ENCODE peak calls at places on chromosomes 1 and 21, in nine cellular contexts. V is ovary, S is heart right ventricle, C is neural progenitor cell, G is A549, R is sigmoid colon, Y is psoas muscle, H is mesenchymal stem cell, N is spleen. J is an unnamed sample.

GRCh38 chr1:164772635-164773034 is 213.7 kb downstream of the PBX1 start:
- DNase-seq in Y (peak), R (peak), S (peak), V (peak), C (no peak), G (peak), N (no peak), H (peak), J (peak)

GRCh38 chr1:34825455-34826081 is 32.8 kb downstream of the GJA4 start:
- DNase-seq in N (no peak), G (no peak), R (no peak), V (no peak), Y (no peak), C (no peak), S (peak), H (no peak), J (no peak)

GRCh38 chr1:28359592-28360239 is 9.8 kb upstream of the PHACTR4 start:
- DNase-seq in V (peak), Y (peak), C (peak), H (peak), S (peak), G (peak), R (peak), N (peak), J (no peak)

GRCh38 chr1:150234309-150234646 is 1.6 kb downstream of the ANP32E start:
- DNase-seq in Y (no peak), N (no peak), C (no peak), R (no peak), H (no peak), V (no peak), G (no peak), S (no peak), J (no peak)

GRCh38 chr21:38807481-38807880 is 1.8 kb downstream of the ETS2 start:
- DNase-seq in S (no peak), G (no peak), N (no peak), C (peak), R (no peak), V (no peak), Y (no peak), H (peak), J (no peak)

GRCh38 chr1:85884372-85885035 is 176.3 kb upstream of the ZNHIT6 start:
- DNase-seq in S (no peak), V (no peak), H (peak), C (peak), R (no peak), Y (no peak), N (no peak), G (no peak), J (no peak)

GRCh38 chr1:30049748-30050147 is 673.6 kb downstream of the MATN1 start:
- DNase-seq in G (no peak), S (no peak), V (no peak), H (no peak), C (no peak), Y (no peak), R (no peak), N (peak), J (no peak)

GRCh38 chr1:239814306-239814881 is 277.3 kb upstream of the FMN2 start:
- DNase-seq in R (peak), Y (no peak), H (peak), N (no peak), C (no peak), V (peak), S (no peak), G (peak), J (peak)

GRCh38 chr1:207321790-207322530 is 482 bp downstream of the CD55 start:
- DNase-seq in R (no peak), C (no peak), Y (no peak), S (no peak), G (no peak), V (no peak), N (no peak), H (peak), J (no peak)

GRCh38 chr1:97143236-97143882 is 421.8 kb downstream of the PTBP2 start:
- DNase-seq in Y (no peak), V (no peak), N (no peak), R (no peak), G (no peak), H (no peak), C (no peak), S (no peak), J (peak)

GRCh38 chr1:80153762-80154555 is 1147.4 kb upstream of the ADGRL4 start:
- DNase-seq in R (no peak), S (no peak), V (no peak), H (no peak), G (no peak), Y (no peak), N (peak), C (no peak), J (no peak)

GRCh38 chr21:34764715-34765284 is 96.0 kb downstream of the CLIC6 start:
- DNase-seq in S (no peak), N (no peak), Y (no peak), C (no peak), V (no peak), H (no peak), G (no peak), R (no peak), J (no peak)

GRCh38 chr1:154955718-154956513 is at the start of gene PBXIP1:
- DNase-seq in H (peak), R (peak), C (peak), G (peak), N (peak), Y (peak), V (peak), S (no peak), J (peak)

GRCh38 chr1:208132287-208132882 is 111.8 kb downstream of the PLXNA2 start:
- DNase-seq in S (peak), Y (peak), C (peak), N (peak), R (peak), V (peak), G (peak), H (peak), J (peak)

GRCh38 chr1:34578306-34578705 is 176.5 kb upstream of the GJB5 start:
- DNase-seq in H (no peak), N (no peak), Y (no peak), V (no peak), R (no peak), C (no peak), S (no peak), G (no peak), J (no peak)

GRCh38 chr1:244881552-244882280 is 17.4 kb upstream of the HNRNPU start:
- DNase-seq in N (no peak), G (no peak), R (no peak), S (no peak), H (no peak), Y (no peak), V (no peak), C (peak), J (no peak)

GRCh38 chr1:159992161-159992560 is 38.1 kb upstream of the SLAMF9 start:
- DNase-seq in H (no peak), C (peak), G (no peak), V (no peak), R (no peak), Y (no peak), S (no peak), N (no peak), J (no peak)

GRCh38 chr1:85179517-85179916 is 21.3 kb downstream of the SYDE2 start:
- DNase-seq in C (no peak), R (no peak), N (no peak), H (no peak), S (no peak), V (no peak), Y (no peak), G (no peak), J (no peak)

GRCh38 chr21:14119038-14119437 is 91.7 kb downstream of the LIPI start:
- DNase-seq in Y (no peak), G (no peak), N (no peak), S (no peak), H (no peak), C (peak), V (no peak), R (no peak), J (no peak)

GRCh38 chr21:45466330-45467220 is 61.6 kb downstream of the COL18A1 start:
- DNase-seq in Y (peak), S (no peak), H (no peak), N (peak), V (no peak), C (no peak), G (no peak), R (peak), J (no peak)

GRCh38 chr1:175075572-175076568 is 8.2 kb downstream of the TNN start:
- DNase-seq in N (no peak), H (no peak), C (no peak), Y (no peak), G (no peak), S (no peak), R (no peak), V (no peak), J (no peak)

GRCh38 chr1:164188507-164188906 is 370.5 kb upstream of the PBX1 start:
- DNase-seq in V (peak), C (peak), H (no peak), R (no peak), Y (no peak), S (no peak), G (no peak), N (no peak), J (no peak)

GRCh38 chr1:12556957-12557935 is 60.8 kb downstream of the DHRS3 start:
- DNase-seq in R (no peak), G (no peak), H (no peak), N (no peak), S (no peak), C (no peak), Y (peak), V (no peak), J (no peak)

GRCh38 chr21:26405071-26405470 is 168.0 kb downstream of the CYYR1 start:
- DNase-seq in R (no peak), H (peak), N (no peak), S (no peak), V (no peak), G (no peak), C (no peak), Y (no peak), J (no peak)

GRCh38 chr1:198716051-198716450 is 77.2 kb downstream of the PTPRC start:
- DNase-seq in G (no peak), Y (no peak), R (no peak), C (no peak), S (no peak), H (no peak), V (no peak), N (no peak), J (no peak)

GRCh38 chr1:156356875-156357534 is 12.0 kb upstream of the RHBG start:
- DNase-seq in H (peak), Y (no peak), V (peak), C (peak), N (peak), R (no peak), G (peak), S (peak), J (no peak)

GRCh38 chr1:160371691-160372208 is 4.9 kb downstream of the NHLH1 start:
- DNase-seq in G (no peak), Y (no peak), R (no peak), C (no peak), H (no peak), S (no peak), N (no peak), V (no peak), J (no peak)

GRCh38 chr1:20158358-20159070 is 19.4 kb downstream of the PLA2G2F start:
- DNase-seq in S (no peak), N (no peak), G (no peak), Y (no peak), H (no peak), V (no peak), R (no peak), C (no peak), J (no peak)

GRCh38 chr1:35777109-35777508 is 7.3 kb upstream of the CLSPN start:
- DNase-seq in H (no peak), R (no peak), S (no peak), V (no peak), C (no peak), Y (no peak), N (no peak), G (no peak), J (no peak)

GRCh38 chr21:35053356-35054096 is 4.4 kb upstream of the RUNX1 start:
- DNase-seq in C (peak), G (no peak), S (no peak), H (peak), N (no peak), Y (no peak), V (no peak), R (peak), J (no peak)

GRCh38 chr21:29571949-29572348 is 273.2 kb downstream of the BACH1 start:
- DNase-seq in N (no peak), V (no peak), C (no peak), G (no peak), S (no peak), R (no peak), Y (no peak), H (no peak), J (no peak)

GRCh38 chr21:23900727-23901126 is 1706.6 kb downstream of the MRPL39 start:
- DNase-seq in R (no peak), G (no peak), C (no peak), S (no peak), V (no peak), N (no peak), H (no peak), Y (no peak), J (no peak)

DNA sequence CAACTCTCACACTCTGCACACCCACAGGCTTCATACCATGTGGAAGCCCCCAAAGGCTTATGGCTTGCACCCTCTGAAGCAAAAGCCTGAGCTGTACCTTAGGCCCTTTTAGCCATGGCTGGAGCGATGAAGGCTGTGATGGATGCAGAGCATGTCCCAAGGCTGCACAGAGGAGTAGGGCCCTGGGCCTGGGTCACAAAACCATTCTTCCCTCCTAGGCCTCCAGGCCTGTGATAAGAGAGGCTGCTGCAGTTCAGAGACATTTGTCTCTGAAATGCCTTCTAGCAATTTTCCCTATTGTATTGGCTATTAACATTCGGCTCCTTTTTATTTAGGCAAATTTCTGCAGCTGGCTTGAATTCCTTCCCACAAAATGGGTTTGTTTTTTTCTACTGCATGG is 1707.7 kb downstream of the MRPL39 start:
- DNase-seq in V (no peak), G (no peak), H (no peak), C (no peak), Y (no peak), N (no peak), S (no peak), R (no peak), J (no peak)
- H3K4me3 ChIP-seq in V (no peak), G (no peak), H (no peak), C (no peak), Y (no peak), N (no peak), S (no peak), R (no peak), J (no peak)

DNA sequence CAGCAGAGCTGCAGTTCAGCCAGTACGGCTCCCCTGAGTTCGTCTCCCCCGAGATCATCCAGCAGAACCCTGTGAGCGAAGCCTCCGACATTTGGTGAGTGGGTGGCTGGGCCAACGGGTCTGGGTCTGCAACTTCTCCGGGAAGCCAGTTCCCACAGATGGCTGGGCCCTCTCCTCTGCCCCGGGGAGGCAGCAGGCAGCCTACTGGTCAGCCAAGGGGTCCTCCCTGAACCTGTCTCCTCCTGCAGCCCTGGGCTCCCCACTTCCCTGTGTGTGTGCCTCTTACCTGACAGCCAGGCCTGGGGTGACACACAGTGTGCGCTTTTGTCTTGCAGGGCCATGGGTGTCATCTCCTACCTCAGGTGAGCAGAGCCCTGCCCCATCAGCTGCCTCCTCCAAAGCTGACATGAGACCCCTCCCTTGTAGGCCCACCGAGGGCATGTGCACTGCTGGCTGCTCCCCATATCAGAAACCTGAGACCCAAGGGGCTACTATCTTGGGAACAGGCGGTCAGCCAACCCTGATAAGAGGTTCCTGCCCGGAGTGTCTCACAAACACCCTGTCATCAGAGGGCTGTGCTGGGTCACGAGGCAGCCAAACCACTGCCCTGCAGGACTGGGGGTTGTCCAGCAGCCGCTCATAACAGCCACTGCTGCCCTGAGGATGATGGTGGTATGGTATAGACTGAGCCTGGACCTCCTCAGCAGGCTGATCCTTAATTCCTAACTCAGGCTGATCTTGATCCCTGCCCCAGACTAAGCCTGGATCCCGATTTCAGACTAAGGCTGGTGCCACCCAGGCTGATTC is 37.6 kb downstream of the TRIM11 start:
- DNase-seq in V (peak), N (peak), R (peak), S (peak), G (no peak), Y (peak), C (no peak), H (no peak), J (no peak)
- H3K4me3 ChIP-seq in V (no peak), N (no peak), R (no peak), S (no peak), G (no peak), Y (no peak), C (no peak), H (no peak), J (no peak)

GRCh38 chr1:18823438-18823837 is 36.0 kb downstream of the TAS1R2 start:
- DNase-seq in R (no peak), V (no peak), G (no peak), C (no peak), N (no peak), S (no peak), Y (no peak), H (no peak), J (no peak)
- H3K4me3 ChIP-seq in R (no peak), V (no peak), G (no peak), C (no peak), N (no peak), S (no peak), Y (no peak), H (no peak), J (no peak)

GRCh38 chr1:230979389-230979716 is 459 bp downstream of the ARV1 start:
- DNase-seq in N (no peak), Y (no peak), C (no peak), V (no peak), S (no peak), G (no peak), H (no peak), R (no peak), J (no peak)

GRCh38 chr1:230982698-230983097 is 3.8 kb downstream of the ARV1 start:
- DNase-seq in Y (no peak), S (no peak), H (peak), R (no peak), G (no peak), C (no peak), N (no peak), V (no peak), J (no peak)

GRCh38 chr1:230977781-230978490 is 725 bp downstream of the TTC13 start:
- DNase-seq in C (peak), S (peak), H (peak), Y (peak), G (peak), V (no peak), R (no peak), N (no peak), J (no peak)

GRCh38 chr1:230978491-230979388 is at the start of the genes ARV1 and TTC13:
- DNase-seq in H (peak), N (peak), G (peak), C (peak), S (peak), V (peak), Y (peak), R (peak), J (peak)

DNA sequence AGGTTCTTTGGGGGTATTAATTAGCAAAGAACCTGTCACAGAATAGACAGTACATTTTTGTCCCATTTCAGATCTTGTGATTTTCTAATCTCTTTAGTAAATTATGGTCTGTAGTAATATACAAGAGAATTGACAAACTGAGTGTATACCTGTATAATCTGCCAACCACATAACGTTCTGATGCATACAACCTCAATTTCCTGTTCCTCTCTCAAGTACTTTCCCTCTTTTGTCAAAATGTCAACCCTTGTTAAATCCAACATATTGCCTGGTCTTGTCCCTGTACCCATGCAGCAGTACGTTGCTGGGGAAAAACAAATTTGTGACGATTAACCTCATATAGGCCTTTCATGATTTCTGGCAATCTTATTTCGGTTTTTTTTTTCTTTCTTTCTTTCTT is 1.1 kb downstream of the ARV1 start:
- DNase-seq in R (no peak), N (no peak), G (no peak), H (no peak), V (no peak), C (no peak), Y (no peak), S (no peak), J (no peak)
- H3K4me3 ChIP-seq in R (no peak), N (peak), G (peak), H (peak), V (no peak), C (peak), Y (peak), S (no peak), J (peak)

DNA sequence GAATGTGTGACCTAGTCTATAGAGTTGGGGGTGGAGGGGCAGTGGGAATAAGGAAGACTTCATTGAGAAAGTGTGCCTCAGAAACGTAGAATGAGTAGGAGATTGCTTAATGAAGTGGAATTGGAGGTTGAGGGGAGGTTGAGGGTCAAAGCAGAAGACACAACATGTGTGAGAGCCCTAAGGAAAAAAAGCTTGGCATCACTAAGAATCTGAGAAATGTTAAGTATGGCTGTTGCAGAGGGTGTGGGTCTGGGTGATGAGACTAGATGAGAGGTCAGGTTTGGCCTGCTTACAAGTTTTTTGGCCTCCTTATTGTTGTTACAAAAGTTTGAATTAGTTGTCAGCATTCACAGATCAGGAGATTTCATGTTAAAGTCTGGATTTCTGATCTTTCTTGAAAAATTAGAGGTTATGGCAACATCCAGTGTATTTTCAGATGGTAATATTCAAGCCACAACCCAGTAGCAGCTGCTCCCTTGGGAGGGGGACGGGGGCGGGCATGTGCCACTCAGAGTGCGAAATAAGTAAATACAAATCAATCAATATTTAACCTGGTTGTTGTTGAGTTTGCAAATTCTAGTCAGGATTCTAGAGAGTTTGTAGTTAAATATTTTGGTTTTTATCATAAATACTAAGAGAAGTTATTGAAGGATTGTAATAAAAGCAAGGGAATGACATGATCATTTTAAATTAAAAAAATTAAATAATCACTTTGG is 4.3 kb downstream of the MAN1A2 start:
- DNase-seq in N (no peak), Y (no peak), G (no peak), S (no peak), V (no peak), C (peak), H (peak), R (no peak), J (peak)
- H3K4me3 ChIP-seq in N (no peak), Y (peak), G (no peak), S (no peak), V (no peak), C (peak), H (no peak), R (no peak), J (no peak)